ENCODE peak calls at places on chromosomes 11 and 22, in four cellular contexts. One of them, this sample, is unnamed.
A peak's percentile ranks its signal among the peaks of the same experiment; 100 is the strongest.

GRCh38 chr11:20596629-20597129 is 2.7 kb upstream of the SLC6A5 start:
- ATAC-seq in GM12878: no peak
- ATAC-seq in heart left ventricle: no peak
- ATAC-seq in right lobe of liver: no peak
- ATAC-seq in this sample: no peak

GRCh38 chr11:48093795-48094642 is 113.7 kb downstream of the PTPRJ start:
- ATAC-seq in GM12878: peak; percentile 66
- ATAC-seq in heart left ventricle: peak; percentile 59
- ATAC-seq in right lobe of liver: peak; percentile 79
- ATAC-seq in this sample: no peak

GRCh38 chr22:20520093-20520511 is 12.7 kb downstream of the MED15 start:
- ATAC-seq in GM12878: no peak
- ATAC-seq in heart left ventricle: no peak
- ATAC-seq in right lobe of liver: peak; percentile 39
- ATAC-seq in this sample: no peak

GRCh38 chr11:44572884-44573283 is 7.4 kb downstream of the CD82 start:
- ATAC-seq in GM12878: no peak
- ATAC-seq in heart left ventricle: no peak
- ATAC-seq in right lobe of liver: no peak
- ATAC-seq in this sample: no peak

GRCh38 chr11:118223992-118224391 is 819 bp downstream of the JAML start:
- ATAC-seq in GM12878: no peak
- ATAC-seq in heart left ventricle: no peak
- ATAC-seq in right lobe of liver: no peak
- ATAC-seq in this sample: no peak

GRCh38 chr11:120510406-120511115 is 987 bp upstream of the GRIK4 start:
- ATAC-seq in GM12878: peak; percentile 7
- ATAC-seq in heart left ventricle: no peak
- ATAC-seq in right lobe of liver: no peak
- ATAC-seq in this sample: no peak

GRCh38 chr22:42683599-42684283 is 34.5 kb upstream of the CYB5R3 start:
- ATAC-seq in GM12878: no peak
- ATAC-seq in heart left ventricle: peak; percentile 34
- ATAC-seq in right lobe of liver: no peak
- ATAC-seq in this sample: peak; percentile 47

GRCh38 chr11:102831128-102831708 is 12.2 kb downstream of the MMP3 start:
- ATAC-seq in GM12878: peak; percentile 80
- ATAC-seq in heart left ventricle: no peak
- ATAC-seq in right lobe of liver: peak; percentile 87
- ATAC-seq in this sample: no peak

GRCh38 chr11:46778416-46778815 is 59.4 kb downstream of the F2 start:
- ATAC-seq in GM12878: no peak
- ATAC-seq in heart left ventricle: no peak
- ATAC-seq in right lobe of liver: no peak
- ATAC-seq in this sample: no peak

GRCh38 chr11:114159320-114159719 is 99.8 kb downstream of the ZBTB16 start:
- ATAC-seq in GM12878: no peak
- ATAC-seq in heart left ventricle: no peak
- ATAC-seq in right lobe of liver: no peak
- ATAC-seq in this sample: no peak

GRCh38 chr22:30307026-30307574 is 17.8 kb upstream of the CASTOR1 start:
- ATAC-seq in GM12878: no peak
- ATAC-seq in heart left ventricle: no peak
- ATAC-seq in right lobe of liver: no peak
- ATAC-seq in this sample: no peak

GRCh38 chr11:47342036-47342803 is 10.3 kb downstream of the MYBPC3 start:
- ATAC-seq in GM12878: no peak
- ATAC-seq in heart left ventricle: no peak
- ATAC-seq in right lobe of liver: no peak
- ATAC-seq in this sample: no peak

GRCh38 chr11:108198833-108199232 is 23.6 kb downstream of the NPAT start:
- ATAC-seq in GM12878: no peak
- ATAC-seq in heart left ventricle: no peak
- ATAC-seq in right lobe of liver: peak; percentile 29
- ATAC-seq in this sample: no peak

GRCh38 chr11:46290021-46290420 is 12.6 kb downstream of the CREB3L1 start:
- ATAC-seq in GM12878: no peak
- ATAC-seq in heart left ventricle: no peak
- ATAC-seq in right lobe of liver: peak; percentile 6
- ATAC-seq in this sample: no peak

GRCh38 chr11:57637626-57638004 is 12.1 kb downstream of the YPEL4 start:
- ATAC-seq in GM12878: no peak
- ATAC-seq in heart left ventricle: no peak
- ATAC-seq in right lobe of liver: no peak
- ATAC-seq in this sample: peak; percentile 8

GRCh38 chr22:32354360-32355351 is 3.0 kb upstream of the RFPL3 start:
- ATAC-seq in GM12878: no peak
- ATAC-seq in heart left ventricle: peak; percentile 69
- ATAC-seq in right lobe of liver: peak; percentile 54
- ATAC-seq in this sample: peak; percentile 70

GRCh38 chr11:36077886-36078685 is 134.2 kb downstream of the LDLRAD3 start:
- ATAC-seq in GM12878: no peak
- ATAC-seq in heart left ventricle: no peak
- ATAC-seq in right lobe of liver: no peak
- ATAC-seq in this sample: peak; percentile 31

GRCh38 chr22:42236268-42236667 is 34.2 kb downstream of the TCF20 start:
- ATAC-seq in GM12878: no peak
- ATAC-seq in heart left ventricle: no peak
- ATAC-seq in right lobe of liver: no peak
- ATAC-seq in this sample: no peak

GRCh38 chr11:68373189-68373809 is 60.9 kb downstream of the LRP5 start:
- ATAC-seq in GM12878: no peak
- ATAC-seq in heart left ventricle: no peak
- ATAC-seq in right lobe of liver: no peak
- ATAC-seq in this sample: peak; percentile 18

GRCh38 chr11:34775417-34775888 is 140.7 kb downstream of the APIP start:
- ATAC-seq in GM12878: no peak
- ATAC-seq in heart left ventricle: no peak
- ATAC-seq in right lobe of liver: peak; percentile 94
- ATAC-seq in this sample: no peak

GRCh38 chr11:96197801-96198465 is 145.1 kb downstream of the MAML2 start:
- ATAC-seq in GM12878: peak; percentile 83
- ATAC-seq in heart left ventricle: no peak
- ATAC-seq in right lobe of liver: peak; percentile 50
- ATAC-seq in this sample: no peak

GRCh38 chr11:128536521-128536920 is 50.8 kb downstream of the ETS1 start:
- ATAC-seq in GM12878: no peak
- ATAC-seq in heart left ventricle: no peak
- ATAC-seq in right lobe of liver: peak; percentile 66
- ATAC-seq in this sample: no peak
- TF ChIP-seq POLR2A in GM12878: no peak
- TF ChIP-seq POLR2A in heart left ventricle: no peak
- TF ChIP-seq POLR2A in right lobe of liver: no peak
- TF ChIP-seq POLR2A in this sample: no peak

GRCh38 chr22:23845661-23846469 is 7.1 kb upstream of the DERL3 start:
- ATAC-seq in GM12878: no peak
- ATAC-seq in heart left ventricle: no peak
- ATAC-seq in right lobe of liver: no peak
- ATAC-seq in this sample: no peak

GRCh38 chr22:23849009-23850006 is 8.4 kb upstream of the SLC2A11 start:
- ATAC-seq in GM12878: peak; percentile 87
- ATAC-seq in heart left ventricle: peak; percentile 11
- ATAC-seq in right lobe of liver: peak; percentile 86
- ATAC-seq in this sample: peak; percentile 86

GRCh38 chr22:23847991-23848864 is 9.4 kb upstream of the DERL3 start:
- ATAC-seq in GM12878: no peak
- ATAC-seq in heart left ventricle: no peak
- ATAC-seq in right lobe of liver: no peak
- ATAC-seq in this sample: no peak

GRCh38 chr22:23844739-23845202 is 6.0 kb upstream of the DERL3 start:
- ATAC-seq in GM12878: peak; percentile 10
- ATAC-seq in heart left ventricle: no peak
- ATAC-seq in right lobe of liver: no peak
- ATAC-seq in this sample: no peak

GRCh38 chr22:23847310-23847920 is 8.6 kb upstream of the DERL3 start:
- ATAC-seq in GM12878: no peak
- ATAC-seq in heart left ventricle: no peak
- ATAC-seq in right lobe of liver: no peak
- ATAC-seq in this sample: no peak
- H3K4me1 ChIP-seq in GM12878: peaks cover 72% of the 10 kb centered on the region
- H3K4me1 ChIP-seq in heart left ventricle: peaks cover 49% of the 10 kb centered on the region
- H3K4me1 ChIP-seq in right lobe of liver: no peaks in the 10 kb centered on the region
- H3K4me1 ChIP-seq in this sample: no peaks in the 10 kb centered on the region

DNA sequence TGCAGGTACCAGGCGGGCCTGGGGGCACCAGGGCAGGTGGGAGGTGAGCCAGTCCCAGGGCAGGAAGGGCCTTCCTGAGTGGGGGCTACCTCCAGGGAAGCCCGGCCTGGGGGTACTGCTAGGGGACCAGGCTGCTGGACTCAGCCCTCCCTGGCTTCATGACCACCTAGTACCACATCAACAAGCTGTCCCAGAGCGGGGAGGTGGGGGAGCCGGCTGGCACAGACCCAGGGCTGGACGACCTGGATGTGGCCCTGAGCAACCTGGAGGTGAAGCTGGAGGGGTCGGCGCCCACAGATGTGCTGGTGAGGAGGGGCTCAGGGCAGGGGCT is 6.7 kb downstream of the TRPT1 start:
- ATAC-seq in GM12878: no peak
- ATAC-seq in heart left ventricle: no peak
- ATAC-seq in right lobe of liver: peak; percentile 4
- ATAC-seq in this sample: no peak
- TF ChIP-seq POLR2A in GM12878: peak; percentile 48
- TF ChIP-seq POLR2A in heart left ventricle: no peak
- TF ChIP-seq POLR2A in right lobe of liver: no peak
- TF ChIP-seq POLR2A in this sample: no peak

GRCh38 chr11:77091146-77091940 is 11.3 kb upstream of the OMP start:
- ATAC-seq in GM12878: peak; percentile 97
- ATAC-seq in heart left ventricle: peak; percentile 59
- ATAC-seq in right lobe of liver: peak; percentile 58
- ATAC-seq in this sample: peak; percentile 76
- H3K4me1 ChIP-seq in GM12878: no peaks in the 10 kb centered on the region
- H3K4me1 ChIP-seq in heart left ventricle: no peaks in the 10 kb centered on the region
- H3K4me1 ChIP-seq in right lobe of liver: peaks cover 3% of the 10 kb centered on the region
- H3K4me1 ChIP-seq in this sample: no peaks in the 10 kb centered on the region

GRCh38 chr22:50548046-50548912 is 2.6 kb downstream of the KLHDC7B start:
- ATAC-seq in GM12878: peak; percentile 7
- ATAC-seq in heart left ventricle: no peak
- ATAC-seq in right lobe of liver: peak; percentile 64
- ATAC-seq in this sample: no peak
- TF ChIP-seq POLR2A in GM12878: peak; percentile 76
- TF ChIP-seq POLR2A in heart left ventricle: no peak
- TF ChIP-seq POLR2A in right lobe of liver: peak; percentile 66
- TF ChIP-seq POLR2A in this sample: no peak

DNA sequence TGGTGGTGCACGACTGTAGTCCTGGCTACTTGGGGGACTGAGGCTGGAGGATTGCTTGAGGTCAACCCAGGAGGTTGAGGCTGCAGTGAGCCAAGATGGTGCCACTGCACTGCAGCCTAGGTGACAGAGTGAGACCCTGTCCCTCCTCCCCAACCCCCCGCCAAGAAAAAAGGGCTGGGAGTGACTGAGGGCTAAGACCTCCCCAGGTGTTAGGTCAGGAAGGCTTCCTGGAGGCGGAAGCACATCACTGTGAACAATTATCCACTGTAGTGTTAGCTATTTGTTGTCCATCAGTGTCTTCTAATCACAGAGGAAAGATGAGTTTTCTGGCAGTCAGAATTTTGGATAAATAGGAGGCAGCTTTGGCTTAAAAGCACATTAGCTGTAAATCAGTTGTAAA is 8.8 kb downstream of the YDJC start:
- ATAC-seq in GM12878: no peak
- ATAC-seq in heart left ventricle: no peak
- ATAC-seq in right lobe of liver: no peak
- ATAC-seq in this sample: no peak
- H3K4me1 ChIP-seq in GM12878: no peaks in the 10 kb centered on the region
- H3K4me1 ChIP-seq in heart left ventricle: peaks cover 52% of the 10 kb centered on the region
- H3K4me1 ChIP-seq in right lobe of liver: no peaks in the 10 kb centered on the region
- H3K4me1 ChIP-seq in this sample: peaks cover 43% of the 10 kb centered on the region

GRCh38 chr11:9757809-9758675 is 94.2 kb downstream of the SWAP70 start:
- ATAC-seq in GM12878: peak; percentile 86
- ATAC-seq in heart left ventricle: peak; percentile 34
- ATAC-seq in right lobe of liver: peak; percentile 90
- ATAC-seq in this sample: peak; percentile 74
- TF ChIP-seq POLR2A in GM12878: peak; percentile 77
- TF ChIP-seq POLR2A in heart left ventricle: no peak
- TF ChIP-seq POLR2A in right lobe of liver: peak; percentile 56
- TF ChIP-seq POLR2A in this sample: peak; percentile 29

DNA sequence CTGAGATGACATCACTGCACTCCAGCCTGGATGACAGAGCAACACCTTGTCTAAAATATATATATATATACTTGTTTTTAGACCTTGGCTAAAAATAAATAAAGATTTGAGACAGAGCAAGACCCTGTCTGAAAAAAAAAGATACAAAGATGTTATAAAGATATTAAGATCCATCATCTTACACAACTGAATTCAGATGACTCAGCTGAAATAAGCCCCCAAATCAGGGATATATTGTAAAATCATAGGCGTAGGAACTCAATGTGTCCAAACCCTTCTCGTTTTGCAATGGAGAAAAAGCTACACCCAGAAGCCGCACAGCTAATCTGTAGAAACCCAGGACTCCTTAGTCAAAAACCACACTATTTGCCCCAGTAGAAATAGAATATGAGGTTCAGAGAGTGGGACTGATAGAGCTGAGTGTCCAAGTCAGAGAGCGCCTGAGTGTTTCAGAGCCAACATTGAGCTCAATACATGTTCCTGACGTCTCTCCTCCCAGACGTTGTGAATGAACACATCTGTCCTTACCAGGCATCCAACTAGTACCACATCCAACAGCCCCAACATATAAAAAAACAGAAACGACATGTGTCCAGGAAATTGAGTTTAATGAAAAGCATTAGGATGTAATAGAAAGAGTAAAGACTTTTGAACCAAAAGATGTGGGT is 207.9 kb upstream of the BLID start:
- ATAC-seq in GM12878: no peak
- ATAC-seq in heart left ventricle: peak; percentile 55
- ATAC-seq in right lobe of liver: no peak
- ATAC-seq in this sample: no peak
- H3K4me1 ChIP-seq in GM12878: no peaks in the 10 kb centered on the region
- H3K4me1 ChIP-seq in heart left ventricle: peaks cover 12% of the 10 kb centered on the region
- H3K4me1 ChIP-seq in right lobe of liver: no peaks in the 10 kb centered on the region
- H3K4me1 ChIP-seq in this sample: peaks cover 7% of the 10 kb centered on the region

DNA sequence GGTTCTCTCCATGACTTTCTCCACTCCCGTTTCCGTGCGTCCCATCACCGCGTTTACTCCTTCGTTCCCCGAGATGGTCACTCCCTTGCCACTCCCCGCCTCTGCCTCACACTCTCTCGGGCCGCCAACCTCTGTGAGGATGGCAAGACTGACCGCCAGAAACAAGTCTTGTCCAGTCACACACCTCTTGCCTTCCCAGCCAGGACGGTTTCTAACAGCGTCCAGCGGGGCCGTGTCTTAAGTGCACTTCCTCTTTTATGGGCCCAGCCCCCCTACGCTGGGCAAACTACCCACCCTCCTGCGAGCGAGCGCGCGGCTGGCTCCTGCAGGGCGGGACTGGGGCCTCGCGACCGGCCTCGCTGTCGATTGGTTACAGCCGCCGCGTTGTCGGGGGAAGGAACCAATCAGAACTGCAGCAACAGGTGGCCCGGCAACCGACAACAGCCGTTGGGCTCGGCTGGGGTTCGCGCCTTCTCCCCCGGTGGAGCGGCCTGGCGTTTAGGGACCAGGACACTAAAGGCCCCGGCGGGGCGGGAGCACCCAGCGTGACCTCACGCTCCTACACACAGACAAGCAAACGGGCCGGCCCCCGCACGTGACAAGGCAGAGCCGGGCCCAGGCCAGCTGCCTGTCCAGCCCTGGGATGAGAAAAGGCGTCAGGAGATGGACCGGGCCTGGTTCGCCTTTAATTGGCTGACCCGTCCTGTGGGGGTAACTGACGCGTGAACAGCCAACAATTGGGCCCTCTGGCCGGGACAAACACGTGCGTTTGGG is 534 bp upstream of the UCP2 start:
- ATAC-seq in GM12878: peak; percentile 85
- ATAC-seq in heart left ventricle: peak; percentile 91
- ATAC-seq in right lobe of liver: peak; percentile 93
- ATAC-seq in this sample: peak; percentile 93
- TF ChIP-seq POLR2A in GM12878: peak; percentile 97
- TF ChIP-seq POLR2A in heart left ventricle: no peak
- TF ChIP-seq POLR2A in right lobe of liver: peak; percentile 50
- TF ChIP-seq POLR2A in this sample: peak; percentile 48

This sample was measured in gastroesophageal sphincter.